ENCODE peak calls at places on chromosomes 3 and 15, in four cellular contexts. One of them, this sample, is unnamed.

GRCh38 chr15:73628976-73629854 is 4.0 kb downstream of the NPTN start:
- DNase-seq in tibial nerve: no peak
- DNase-seq in DMS153: no peak
- DNase-seq in astrocyte of the spinal cord: no peak
- DNase-seq in this sample: no peak

GRCh38 chr15:78732634-78733033 is 78.6 kb downstream of the ADAMTS7 start:
- DNase-seq in tibial nerve: no peak
- DNase-seq in DMS153: no peak
- DNase-seq in astrocyte of the spinal cord: no peak
- DNase-seq in this sample: no peak

GRCh38 chr3:109806929-109807328 is 469.6 kb upstream of the DPPA4 start:
- DNase-seq in tibial nerve: no peak
- DNase-seq in DMS153: no peak
- DNase-seq in astrocyte of the spinal cord: peak
- DNase-seq in this sample: no peak

GRCh38 chr15:68299436-68299835 is 21.9 kb downstream of the FEM1B start:
- DNase-seq in tibial nerve: no peak
- DNase-seq in DMS153: no peak
- DNase-seq in astrocyte of the spinal cord: peak
- DNase-seq in this sample: no peak

GRCh38 chr15:35671197-35671596 is 125.2 kb upstream of the DPH6 start:
- DNase-seq in tibial nerve: no peak
- DNase-seq in DMS153: no peak
- DNase-seq in astrocyte of the spinal cord: no peak
- DNase-seq in this sample: no peak

GRCh38 chr3:159077860-159078259 is 276.0 kb downstream of the MFSD1 start:
- DNase-seq in tibial nerve: no peak
- DNase-seq in DMS153: no peak
- DNase-seq in astrocyte of the spinal cord: peak
- DNase-seq in this sample: no peak

GRCh38 chr15:71752604-71753289 is 57.6 kb upstream of the NR2E3 start:
- DNase-seq in tibial nerve: no peak
- DNase-seq in DMS153: no peak
- DNase-seq in astrocyte of the spinal cord: peak
- DNase-seq in this sample: no peak

GRCh38 chr3:173065543-173065970 is 75.5 kb downstream of the SPATA16 start:
- DNase-seq in tibial nerve: no peak
- DNase-seq in DMS153: no peak
- DNase-seq in astrocyte of the spinal cord: peak
- DNase-seq in this sample: no peak

GRCh38 chr15:89912674-89913396 is at the start of gene ARPIN:
- DNase-seq in tibial nerve: no peak
- DNase-seq in DMS153: no peak
- DNase-seq in astrocyte of the spinal cord: peak
- DNase-seq in this sample: no peak

GRCh38 chr15:81239190-81239589 is 42.5 kb downstream of the IL16 start:
- DNase-seq in tibial nerve: no peak
- DNase-seq in DMS153: no peak
- DNase-seq in astrocyte of the spinal cord: no peak
- DNase-seq in this sample: no peak

GRCh38 chr15:101528917-101529299 is 39.4 kb upstream of the PCSK6 start:
- DNase-seq in tibial nerve: no peak
- DNase-seq in DMS153: no peak
- DNase-seq in astrocyte of the spinal cord: no peak
- DNase-seq in this sample: no peak

GRCh38 chr3:156795890-156796451 is 30.2 kb upstream of the LEKR1 start:
- DNase-seq in tibial nerve: no peak
- DNase-seq in DMS153: no peak
- DNase-seq in astrocyte of the spinal cord: peak
- DNase-seq in this sample: no peak

GRCh38 chr3:12963184-12963868 is 109.9 kb downstream of the IQSEC1 start:
- DNase-seq in tibial nerve: no peak
- DNase-seq in DMS153: no peak
- DNase-seq in astrocyte of the spinal cord: no peak
- DNase-seq in this sample: no peak

GRCh38 chr3:150737874-150738679 is 24.9 kb downstream of the SIAH2 start:
- DNase-seq in tibial nerve: no peak
- DNase-seq in DMS153: no peak
- DNase-seq in astrocyte of the spinal cord: no peak
- DNase-seq in this sample: no peak

GRCh38 chr3:112377418-112378071 is 44.6 kb downstream of the CD200 start:
- DNase-seq in tibial nerve: no peak
- DNase-seq in DMS153: no peak
- DNase-seq in astrocyte of the spinal cord: peak
- DNase-seq in this sample: no peak

GRCh38 chr3:198032445-198032936 is 72.5 kb downstream of the LMLN start:
- DNase-seq in tibial nerve: no peak
- DNase-seq in DMS153: no peak
- DNase-seq in astrocyte of the spinal cord: no peak
- DNase-seq in this sample: no peak